ENCODE peak calls at places on chromosomes 5 and 9, in five cellular contexts. One of them, this sample, is unnamed.

GRCh38 chr5:18686253-18686652 is 1052.0 kb downstream of the TAF11L14 start:
- DNase-seq in right atrium auricular region: no peak
- DNase-seq in lower lobe of right lung: no peak
- DNase-seq in upper lobe of right lung: no peak
- DNase-seq in prostate gland: no peak
- DNase-seq in this sample: no peak

GRCh38 chr5:179201986-179202385 is 141.8 kb downstream of the ZNF354C start:
- DNase-seq in upper lobe of right lung: no peak
- DNase-seq in prostate gland: no peak
- DNase-seq in right atrium auricular region: no peak
- DNase-seq in lower lobe of right lung: peak
- DNase-seq in this sample: no peak

GRCh38 chr9:1083325-1083913 is 33.3 kb downstream of the DMRT2 start:
- DNase-seq in upper lobe of right lung: no peak
- DNase-seq in prostate gland: no peak
- DNase-seq in lower lobe of right lung: peak
- DNase-seq in right atrium auricular region: no peak
- DNase-seq in this sample: no peak

GRCh38 chr5:168269950-168270349 is 21.5 kb upstream of the WWC1 start:
- DNase-seq in upper lobe of right lung: no peak
- DNase-seq in prostate gland: no peak
- DNase-seq in right atrium auricular region: no peak
- DNase-seq in lower lobe of right lung: no peak
- DNase-seq in this sample: no peak

GRCh38 chr9:129165198-129165597 is 12.9 kb downstream of the IER5L start:
- DNase-seq in right atrium auricular region: no peak
- DNase-seq in lower lobe of right lung: no peak
- DNase-seq in prostate gland: no peak
- DNase-seq in upper lobe of right lung: no peak
- DNase-seq in this sample: no peak

GRCh38 chr5:135222171-135222681 is 176.8 kb downstream of the MACROH2A1 start:
- DNase-seq in lower lobe of right lung: no peak
- DNase-seq in right atrium auricular region: peak
- DNase-seq in upper lobe of right lung: peak
- DNase-seq in prostate gland: no peak
- DNase-seq in this sample: peak

GRCh38 chr9:120379611-120380010 is 200.4 kb downstream of the CDK5RAP2 start:
- DNase-seq in lower lobe of right lung: no peak
- DNase-seq in right atrium auricular region: no peak
- DNase-seq in upper lobe of right lung: no peak
- DNase-seq in prostate gland: no peak
- DNase-seq in this sample: no peak

GRCh38 chr5:82894754-82895153 is 182.4 kb downstream of the TMEM167A start:
- DNase-seq in lower lobe of right lung: no peak
- DNase-seq in upper lobe of right lung: no peak
- DNase-seq in right atrium auricular region: no peak
- DNase-seq in prostate gland: no peak
- DNase-seq in this sample: no peak

GRCh38 chr9:129027685-129028191 is 393 bp downstream of the SH3GLB2 start:
- DNase-seq in lower lobe of right lung: peak
- DNase-seq in prostate gland: no peak
- DNase-seq in upper lobe of right lung: no peak
- DNase-seq in right atrium auricular region: peak
- DNase-seq in this sample: no peak

GRCh38 chr9:135531096-135531495 is 9.9 kb downstream of the LCN1 start:
- DNase-seq in right atrium auricular region: no peak
- DNase-seq in upper lobe of right lung: peak
- DNase-seq in prostate gland: no peak
- DNase-seq in lower lobe of right lung: no peak
- DNase-seq in this sample: no peak

GRCh38 chr9:124733964-124734740 is 37.0 kb downstream of the NR6A1 start:
- DNase-seq in prostate gland: no peak
- DNase-seq in right atrium auricular region: no peak
- DNase-seq in upper lobe of right lung: no peak
- DNase-seq in lower lobe of right lung: no peak
- DNase-seq in this sample: peak

GRCh38 chr5:9156282-9156681 is 389.6 kb downstream of the SEMA5A start:
- DNase-seq in prostate gland: no peak
- DNase-seq in right atrium auricular region: no peak
- DNase-seq in upper lobe of right lung: no peak
- DNase-seq in lower lobe of right lung: no peak
- DNase-seq in this sample: no peak

GRCh38 chr9:87250205-87250604 is 247.5 kb upstream of the DAPK1 start:
- DNase-seq in lower lobe of right lung: no peak
- DNase-seq in prostate gland: no peak
- DNase-seq in right atrium auricular region: no peak
- DNase-seq in upper lobe of right lung: no peak
- DNase-seq in this sample: no peak

GRCh38 chr5:96572864-96573512 is 89.2 kb upstream of the CAST start:
- DNase-seq in prostate gland: no peak
- DNase-seq in right atrium auricular region: no peak
- DNase-seq in lower lobe of right lung: no peak
- DNase-seq in upper lobe of right lung: no peak
- DNase-seq in this sample: peak

GRCh38 chr9:114166606-114167572 is 11.6 kb downstream of the COL27A1 start:
- DNase-seq in prostate gland: no peak
- DNase-seq in right atrium auricular region: no peak
- DNase-seq in lower lobe of right lung: no peak
- DNase-seq in upper lobe of right lung: peak
- DNase-seq in this sample: no peak

GRCh38 chr5:1542755-1543154 is 19.0 kb upstream of the LPCAT1 start:
- DNase-seq in prostate gland: peak
- DNase-seq in upper lobe of right lung: peak
- DNase-seq in lower lobe of right lung: peak
- DNase-seq in right atrium auricular region: peak
- DNase-seq in this sample: peak

DNA sequence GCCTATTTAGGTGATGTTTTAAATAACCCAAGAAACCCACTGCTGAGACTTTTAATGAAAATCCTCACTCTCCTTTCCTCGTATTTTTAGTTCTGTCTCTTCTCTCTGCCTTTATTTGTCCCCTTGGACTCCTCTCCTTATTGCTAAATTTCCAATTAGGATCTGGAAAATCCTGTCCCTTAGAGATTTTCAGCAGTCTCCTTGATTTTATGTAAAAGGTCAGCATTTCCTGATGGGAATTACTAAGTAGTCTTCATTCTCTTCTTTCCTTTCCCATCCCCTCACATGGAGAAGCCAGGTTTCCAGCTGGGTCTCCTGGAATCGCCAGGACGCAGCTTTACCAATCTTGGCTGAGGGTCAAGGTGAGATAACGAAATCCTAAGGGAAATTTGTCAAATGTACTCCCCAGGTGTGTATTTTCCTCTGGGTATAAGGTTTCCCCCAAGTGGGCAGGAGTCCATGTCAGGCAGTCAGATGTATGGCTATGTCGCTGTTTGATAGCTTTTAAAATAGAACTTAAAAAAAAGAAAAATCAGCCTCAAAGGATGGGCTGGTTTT is 11.7 kb downstream of the STC2 start:
- DNase-seq in upper lobe of right lung: no peak
- DNase-seq in right atrium auricular region: no peak
- DNase-seq in prostate gland: no peak
- DNase-seq in lower lobe of right lung: no peak
- DNase-seq in this sample: no peak
- H3K27ac ChIP-seq in upper lobe of right lung: no peak
- H3K27ac ChIP-seq in right atrium auricular region: peak
- H3K27ac ChIP-seq in prostate gland: peak
- H3K27ac ChIP-seq in lower lobe of right lung: peak
- H3K27ac ChIP-seq in this sample: peak

GRCh38 chr9:123376218-123377071 is 20.4 kb downstream of the CRB2 start:
- DNase-seq in lower lobe of right lung: no peak
- DNase-seq in right atrium auricular region: no peak
- DNase-seq in prostate gland: no peak
- DNase-seq in upper lobe of right lung: no peak
- DNase-seq in this sample: no peak
- H3K27ac ChIP-seq in lower lobe of right lung: no peak
- H3K27ac ChIP-seq in right atrium auricular region: no peak
- H3K27ac ChIP-seq in prostate gland: no peak
- H3K27ac ChIP-seq in upper lobe of right lung: no peak
- H3K27ac ChIP-seq in this sample: no peak

GRCh38 chr5:36691241-36691640 is 84.8 kb downstream of the SLC1A3 start:
- DNase-seq in lower lobe of right lung: no peak
- DNase-seq in prostate gland: no peak
- DNase-seq in upper lobe of right lung: no peak
- DNase-seq in right atrium auricular region: no peak
- DNase-seq in this sample: no peak
- H3K27ac ChIP-seq in lower lobe of right lung: no peak
- H3K27ac ChIP-seq in prostate gland: no peak
- H3K27ac ChIP-seq in upper lobe of right lung: no peak
- H3K27ac ChIP-seq in right atrium auricular region: peak
- H3K27ac ChIP-seq in this sample: peak

DNA sequence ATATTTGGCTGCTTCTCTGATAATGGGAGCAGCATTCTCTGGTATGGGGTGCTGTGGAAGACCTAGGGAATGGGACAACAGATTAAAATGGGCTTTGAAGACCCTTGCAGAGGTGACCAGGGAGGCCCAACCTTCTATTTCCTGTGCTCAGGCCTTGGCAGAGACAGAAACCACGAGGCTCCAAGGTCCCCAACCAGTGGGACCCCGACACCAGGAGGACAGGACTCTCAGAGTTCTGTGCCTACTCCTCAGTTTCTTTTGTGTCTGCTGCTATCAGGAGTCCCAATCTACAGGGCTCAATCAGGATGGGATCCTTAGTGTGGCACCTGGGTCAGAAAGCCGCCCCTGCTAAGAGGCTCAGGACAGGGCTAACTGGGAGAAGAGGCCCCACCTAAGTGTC is 29.4 kb downstream of the CSF2 start:
- DNase-seq in upper lobe of right lung: no peak
- DNase-seq in right atrium auricular region: no peak
- DNase-seq in lower lobe of right lung: no peak
- DNase-seq in prostate gland: no peak
- DNase-seq in this sample: no peak
- H3K27ac ChIP-seq in upper lobe of right lung: peak
- H3K27ac ChIP-seq in right atrium auricular region: peak
- H3K27ac ChIP-seq in lower lobe of right lung: peak
- H3K27ac ChIP-seq in prostate gland: no peak
- H3K27ac ChIP-seq in this sample: peak

GRCh38 chr9:84791608-84792007 is 122.1 kb downstream of the NTRK2 start:
- DNase-seq in lower lobe of right lung: no peak
- DNase-seq in prostate gland: no peak
- DNase-seq in upper lobe of right lung: no peak
- DNase-seq in right atrium auricular region: no peak
- DNase-seq in this sample: no peak
- H3K27ac ChIP-seq in lower lobe of right lung: no peak
- H3K27ac ChIP-seq in prostate gland: no peak
- H3K27ac ChIP-seq in upper lobe of right lung: no peak
- H3K27ac ChIP-seq in right atrium auricular region: no peak
- H3K27ac ChIP-seq in this sample: no peak

DNA sequence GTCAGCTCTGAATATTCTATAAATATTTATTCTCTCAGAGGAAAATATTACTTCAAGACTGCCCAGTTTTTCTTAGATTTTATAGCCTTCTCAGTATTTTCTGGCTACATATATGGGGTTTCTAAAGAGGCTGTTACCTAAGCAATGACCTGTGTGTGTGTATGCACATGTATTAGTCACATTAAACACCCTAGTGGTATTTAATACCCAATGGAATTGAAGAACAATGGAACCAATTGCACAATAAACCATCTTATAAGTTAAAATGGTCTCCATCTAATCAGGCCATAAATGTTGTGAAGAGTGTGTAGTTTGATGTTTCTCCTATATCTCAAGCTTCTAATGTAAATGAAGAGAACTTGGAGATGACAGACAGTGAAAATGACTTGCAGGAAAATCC is 450.0 kb downstream of the SPATA31D1 start:
- DNase-seq in prostate gland: no peak
- DNase-seq in upper lobe of right lung: no peak
- DNase-seq in lower lobe of right lung: no peak
- DNase-seq in right atrium auricular region: no peak
- DNase-seq in this sample: no peak
- H3K27ac ChIP-seq in prostate gland: no peak
- H3K27ac ChIP-seq in upper lobe of right lung: no peak
- H3K27ac ChIP-seq in lower lobe of right lung: no peak
- H3K27ac ChIP-seq in right atrium auricular region: no peak
- H3K27ac ChIP-seq in this sample: no peak

GRCh38 chr5:53029608-53030007 is 40.5 kb downstream of the ITGA2 start:
- DNase-seq in right atrium auricular region: no peak
- DNase-seq in upper lobe of right lung: no peak
- DNase-seq in lower lobe of right lung: no peak
- DNase-seq in prostate gland: no peak
- DNase-seq in this sample: no peak

GRCh38 chr5:53032188-53032587 is 43.0 kb downstream of the ITGA2 start:
- DNase-seq in right atrium auricular region: no peak
- DNase-seq in prostate gland: no peak
- DNase-seq in lower lobe of right lung: no peak
- DNase-seq in upper lobe of right lung: no peak
- DNase-seq in this sample: no peak

GRCh38 chr5:53034832-53035231 is 45.7 kb downstream of the ITGA2 start:
- DNase-seq in lower lobe of right lung: no peak
- DNase-seq in upper lobe of right lung: no peak
- DNase-seq in right atrium auricular region: no peak
- DNase-seq in prostate gland: no peak
- DNase-seq in this sample: no peak

GRCh38 chr5:53030828-53031425 is 41.8 kb downstream of the ITGA2 start:
- DNase-seq in lower lobe of right lung: no peak
- DNase-seq in right atrium auricular region: no peak
- DNase-seq in prostate gland: no peak
- DNase-seq in upper lobe of right lung: no peak
- DNase-seq in this sample: no peak

GRCh38 chr5:53031695-53032096 is 42.5 kb downstream of the ITGA2 start:
- DNase-seq in upper lobe of right lung: no peak
- DNase-seq in prostate gland: peak
- DNase-seq in right atrium auricular region: no peak
- DNase-seq in lower lobe of right lung: no peak
- DNase-seq in this sample: peak
- H3K27ac ChIP-seq in upper lobe of right lung: peak
- H3K27ac ChIP-seq in prostate gland: peak
- H3K27ac ChIP-seq in right atrium auricular region: no peak
- H3K27ac ChIP-seq in lower lobe of right lung: peak
- H3K27ac ChIP-seq in this sample: peak

This sample was measured in epithelial cell of prostate.